ENCODE peak calls at places on chromosomes 13 and 19, in six cellular contexts. S is tibial nerve; Q is HCT116; I is CD8-positive, alpha-beta memory T cell; L is effector memory CD4-positive, alpha-beta T cell; N is heart right ventricle. H is an unnamed sample. For H3K4me1, the result is how much of the 10 kb centered on the place peaks cover.

GRCh38 chr19:45767410-45767880 is 1.6 kb downstream of the SIX5 start:
- DNase-seq in S (peak), I (no peak), L (no peak), N (peak), Q (no peak), H (peak)

GRCh38 chr19:15810335-15810734 is 5.1 kb downstream of the OR10H1 start:
- DNase-seq in Q (no peak), L (no peak), I (no peak), S (peak), N (peak), H (no peak)

GRCh38 chr13:51729853-51730553 is 74.0 kb downstream of the DHRS12 start:
- DNase-seq in Q (no peak), N (no peak), L (no peak), S (no peak), I (no peak), H (peak)

GRCh38 chr13:49220035-49220855 is at the start of gene MLNR:
- DNase-seq in N (peak), L (no peak), I (peak), Q (no peak), S (no peak), H (no peak)

GRCh38 chr13:61880576-61881283 is 465.1 kb upstream of the PCDH20 start:
- DNase-seq in S (no peak), L (no peak), Q (peak), I (no peak), N (no peak), H (no peak)

GRCh38 chr19:42626181-42626580 is 31.5 kb upstream of the CEACAM8 start:
- DNase-seq in I (no peak), N (no peak), L (no peak), S (no peak), Q (no peak), H (no peak)

GRCh38 chr13:22114630-22115311 is 443.9 kb downstream of the FGF9 start:
- DNase-seq in S (peak), L (peak), I (peak), Q (no peak), N (no peak), H (peak)

GRCh38 chr13:25687622-25688225 is 315.9 kb downstream of the ATP8A2 start:
- DNase-seq in L (no peak), I (no peak), Q (no peak), N (peak), S (no peak), H (no peak)

GRCh38 chr19:20278342-20278741 is 111.3 kb downstream of the ZNF486 start:
- DNase-seq in N (no peak), L (peak), Q (no peak), S (no peak), I (peak), H (no peak)

GRCh38 chr19:53704011-53704410 is 72.2 kb downstream of the DPRX start:
- DNase-seq in Q (no peak), L (no peak), N (no peak), S (no peak), I (no peak), H (no peak)

GRCh38 chr13:98144501-98145350 is 1.8 kb downstream of the FARP1 start:
- DNase-seq in I (no peak), L (no peak), Q (peak), S (no peak), N (no peak), H (no peak)

GRCh38 chr13:36819811-36820140 is 754 bp downstream of the RFXAP start:
- DNase-seq in N (peak), Q (no peak), S (no peak), L (no peak), I (no peak), H (no peak)

GRCh38 chr19:36100476-36100875 is 10.5 kb upstream of the OVOL3 start:
- DNase-seq in S (no peak), L (no peak), I (no peak), N (peak), Q (no peak), H (no peak)

GRCh38 chr13:110129539-110130186 is 177.3 kb downstream of the COL4A1 start:
- DNase-seq in S (no peak), N (no peak), I (no peak), Q (no peak), L (no peak), H (no peak)
- H3K4me1 ChIP-seq in S (under half), N (under half), I (under half), Q (under half), L (under half), H (under half)

DNA sequence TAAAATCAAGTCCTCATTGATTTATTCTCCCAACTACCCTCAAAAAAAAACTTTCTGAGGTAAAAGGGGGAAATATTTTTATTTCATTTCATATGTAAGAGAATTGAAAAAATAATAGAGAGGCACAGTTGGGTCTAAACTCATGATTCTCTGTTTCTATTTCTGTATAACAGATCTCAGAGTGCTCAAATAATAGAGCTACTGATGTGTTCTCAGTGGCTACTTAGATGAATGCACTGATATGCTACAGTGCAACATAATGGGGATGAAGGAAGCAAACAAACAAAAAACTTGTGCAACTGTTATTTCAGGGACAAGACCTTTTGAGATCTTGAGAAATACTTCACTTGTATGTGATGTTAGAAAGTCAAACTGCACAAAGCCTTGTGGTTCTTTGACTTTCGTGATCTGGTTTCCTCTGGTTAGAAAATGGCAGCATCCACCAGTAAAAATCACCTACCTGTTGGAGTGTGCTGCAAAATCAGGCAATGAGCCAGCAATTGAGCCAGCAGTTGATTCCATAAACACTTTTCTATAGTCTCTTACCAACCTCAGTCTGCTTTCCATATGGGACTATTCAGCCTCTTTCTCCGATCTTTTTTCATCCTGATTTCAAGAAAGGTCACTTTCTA is 9.8 kb upstream of the DACH1 start:
- DNase-seq in S (no peak), N (no peak), I (no peak), Q (no peak), L (no peak), H (no peak)
- H3K4me3 ChIP-seq in S (no peak), N (no peak), I (no peak), Q (no peak), L (no peak), H (no peak)

GRCh38 chr19:33246729-33247440 is 21.2 kb upstream of the SLC7A10 start:
- DNase-seq in Q (no peak), S (no peak), L (no peak), I (no peak), N (no peak), H (peak)

GRCh38 chr19:33248104-33248503 is 22.5 kb upstream of the SLC7A10 start:
- DNase-seq in Q (no peak), N (no peak), S (no peak), I (no peak), L (no peak), H (no peak)

GRCh38 chr19:33245948-33246728 is 20.5 kb upstream of the SLC7A10 start:
- DNase-seq in L (no peak), S (no peak), Q (no peak), I (no peak), N (no peak), H (no peak)

GRCh38 chr19:33248553-33248953 is 22.9 kb upstream of the SLC7A10 start:
- DNase-seq in L (no peak), I (no peak), N (no peak), S (no peak), Q (no peak), H (no peak)

DNA sequence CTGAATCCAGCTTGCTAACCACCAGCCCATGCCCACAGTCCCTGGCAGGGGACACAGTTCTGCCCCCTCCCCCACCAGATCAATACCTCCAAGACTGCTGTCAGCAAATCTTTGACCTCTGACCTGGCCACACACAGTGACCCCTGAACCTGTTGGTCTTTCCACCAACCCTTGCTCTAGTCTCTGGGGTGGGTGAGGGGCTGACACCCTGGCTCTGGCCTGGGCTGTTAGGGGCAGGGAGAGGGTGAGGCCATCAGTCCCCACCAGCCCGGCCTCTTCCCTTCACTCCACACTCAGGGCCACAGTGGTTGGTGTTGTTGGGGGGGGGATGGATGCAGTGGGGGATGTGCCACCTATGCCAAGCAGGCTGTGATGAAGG is 21.8 kb upstream of the SLC7A10 start:
- DNase-seq in N (no peak), S (no peak), I (no peak), Q (no peak), L (no peak), H (no peak)
- H3K27ac ChIP-seq in N (no peak), S (no peak), I (no peak), Q (no peak), L (no peak), H (no peak)

GRCh38 chr19:38291855-38292254 is 12.2 kb upstream of the C19orf33 start:
- DNase-seq in S (no peak), I (no peak), L (no peak), Q (no peak), N (no peak), H (no peak)

GRCh38 chr19:38289955-38290354 is 14.1 kb upstream of the C19orf33 start:
- DNase-seq in S (no peak), I (no peak), Q (no peak), L (no peak), N (no peak), H (no peak)

GRCh38 chr19:38288127-38288855 is 15.8 kb upstream of the C19orf33 start:
- DNase-seq in L (no peak), N (no peak), Q (no peak), S (no peak), I (no peak), H (no peak)

GRCh38 chr19:38293281-38293680 is 10.8 kb upstream of the C19orf33 start:
- DNase-seq in S (no peak), N (no peak), L (no peak), I (no peak), Q (no peak), H (no peak)

GRCh38 chr19:38290631-38291147 is 13.4 kb upstream of the C19orf33 start:
- DNase-seq in L (no peak), I (no peak), Q (no peak), S (no peak), N (no peak), H (no peak)
- H3K4me1 ChIP-seq in L (under half), I (under half), Q (under half), S (under half), N (under half), H (under half)

DNA sequence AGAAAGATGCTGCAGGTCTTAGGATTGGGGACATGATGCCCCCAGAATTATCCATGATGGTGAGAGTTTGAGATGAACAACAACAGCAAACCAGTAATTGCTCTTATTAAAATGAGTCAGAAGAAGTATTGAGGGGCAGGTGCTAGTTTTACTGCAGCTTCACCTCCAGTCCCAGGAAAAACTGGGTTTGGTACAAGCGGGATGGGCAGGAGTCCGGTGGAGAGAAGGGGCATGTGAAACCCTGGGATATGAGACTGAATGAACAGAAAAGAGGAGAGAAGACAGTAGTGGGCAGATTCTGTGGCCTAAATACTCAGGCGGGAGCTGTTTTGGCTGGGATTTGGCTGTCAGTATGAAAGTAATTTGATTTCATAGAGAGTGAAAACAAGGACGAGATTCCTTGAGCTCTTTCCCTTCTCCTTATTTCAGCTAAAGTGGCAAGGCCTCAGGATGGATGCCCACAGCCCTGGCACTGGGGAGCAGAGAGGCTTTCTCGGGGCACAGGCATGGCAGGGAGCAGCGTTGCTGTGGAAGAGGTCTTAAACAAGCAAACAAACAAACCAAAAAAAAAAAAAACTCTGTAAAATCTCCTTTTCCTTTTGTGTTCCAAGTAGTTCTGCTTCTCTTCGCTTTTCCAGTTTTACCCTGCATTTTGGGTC is 30.7 kb downstream of the NFIX start:
- DNase-seq in N (no peak), I (no peak), S (no peak), L (no peak), Q (no peak), H (no peak)
- H3K4me3 ChIP-seq in N (peak), I (no peak), S (no peak), L (no peak), Q (no peak), H (peak)